ENCODE peak calls at places on chromosomes 16 and 17, in six cellular contexts. H, O, C, G, Z and V are unnamed samples.
A peak's percentile ranks its signal among the peaks of the same experiment; 100 is the strongest.

GRCh38 chr17:17254026-17254425 is 17.1 kb upstream of the FLCN start:
- DNase-seq in C (no peak), Z (no peak), H (no peak), G (no peak), O (no peak), V (no peak)

GRCh38 chr16:10490141-10490540 is 90.3 kb downstream of the EMP2 start:
- DNase-seq in O (no peak), H (no peak), Z (no peak), C (no peak), G (no peak), V (peak; percentile 3)

GRCh38 chr17:13725286-13725990 is 123.7 kb upstream of the HS3ST3A1 start:
- DNase-seq in G (no peak), C (no peak), O (peak; percentile 47), H (no peak), Z (no peak), V (no peak)

GRCh38 chr16:66927012-66927436 is 1.7 kb upstream of the RRAD start:
- DNase-seq in C (no peak), H (no peak), G (no peak), Z (no peak), O (peak; percentile 79), V (peak; percentile 30)

GRCh38 chr17:68457168-68457538 is at the start of gene WIPI1:
- DNase-seq in C (no peak), H (no peak), G (peak; percentile 77), Z (no peak), O (peak; percentile 36), V (no peak)

GRCh38 chr16:54931041-54931756 is 534 bp downstream of the IRX5 start:
- DNase-seq in Z (no peak), G (peak; percentile 63), H (no peak), C (no peak), O (peak; percentile 58), V (peak; percentile 49)

GRCh38 chr16:85988723-85989313 is 89.9 kb downstream of the IRF8 start:
- DNase-seq in C (peak; percentile 59), O (no peak), Z (no peak), H (peak; percentile 24), G (no peak), V (no peak)

GRCh38 chr17:30964878-30965277 is 6.0 kb upstream of the RNF135 start:
- DNase-seq in Z (no peak), C (no peak), H (no peak), O (no peak), G (no peak), V (no peak)

GRCh38 chr17:10316986-10317834 is 55.6 kb downstream of the MYH13 start:
- DNase-seq in G (peak; percentile 37), H (peak; percentile 29), O (peak; percentile 69), Z (no peak), C (peak; percentile 28), V (peak; percentile 34)

GRCh38 chr16:58485184-58485887 is 14.6 kb upstream of the NDRG4 start:
- DNase-seq in H (no peak), C (no peak), G (no peak), Z (no peak), O (no peak), V (no peak)

GRCh38 chr17:33949100-33949499 is 306.0 kb upstream of the CCL2 start:
- DNase-seq in Z (no peak), G (no peak), C (no peak), H (no peak), O (peak; percentile 42), V (no peak)

GRCh38 chr17:28745052-28745776 is 1.4 kb downstream of the TRAF4 start:
- DNase-seq in H (no peak), G (peak; percentile 67), C (peak; percentile 28), Z (no peak), O (peak; percentile 64), V (peak; percentile 86)

GRCh38 chr16:5490499-5490898 is 392.9 kb upstream of the EEF2KMT start:
- DNase-seq in G (no peak), C (no peak), H (no peak), Z (no peak), O (peak; percentile 48), V (no peak)

GRCh38 chr16:78894872-78895271 is 705.7 kb downstream of the MAF start:
- DNase-seq in Z (peak; percentile 44), C (peak; percentile 25), G (no peak), H (peak; percentile 51), O (no peak), V (no peak)

GRCh38 chr16:3959148-3959547 is 78.6 kb upstream of the CREBBP start:
- DNase-seq in C (no peak), H (no peak), O (peak; percentile 49), G (no peak), Z (no peak), V (no peak)

GRCh38 chr17:52105601-52106000 is 52.9 kb downstream of the CA10 start:
- DNase-seq in Z (no peak), H (no peak), O (no peak), C (no peak), G (no peak), V (no peak)

GRCh38 chr16:47713225-47713595 is 252.1 kb downstream of the PHKB start:
- DNase-seq in Z (no peak), C (no peak), O (peak; percentile 28), H (no peak), G (no peak), V (no peak)

GRCh38 chr17:5585814-5586558 is 1.7 kb upstream of the NLRP1 start:
- DNase-seq in C (peak; percentile 16), G (no peak), O (no peak), Z (peak; percentile 15), H (peak; percentile 33), V (no peak)

GRCh38 chr16:78742501-78743283 is 643.2 kb downstream of the WWOX start:
- DNase-seq in G (peak; percentile 31), H (peak; percentile 89), Z (peak; percentile 76), C (peak; percentile 88), O (no peak), V (no peak)

GRCh38 chr16:30136971-30137601 is 14.1 kb upstream of the MAPK3 start:
- DNase-seq in C (no peak), H (no peak), O (no peak), G (no peak), Z (no peak), V (no peak)

GRCh38 chr16:86196687-86197391 is 297.9 kb downstream of the IRF8 start:
- DNase-seq in O (no peak), Z (no peak), G (no peak), C (no peak), H (no peak), V (no peak)